ENCODE peak calls at places on chromosomes 7 and 10, in five cellular contexts. Y is HT1080; U is substantia nigra; V is GM20000; J is activated CD4-positive, alpha-beta T cell treated with anti-CD3 and anti-CD28 coated beads for 4 hours. K is an unnamed sample.
A peak's percentile ranks its signal among the peaks of the same experiment; 100 is the strongest.

GRCh38 chr10:112713411-112713810 is 236.6 kb upstream of the TCF7L2 start:
- DNase-seq in Y (no peak), U (no peak), V (no peak), J (no peak), K (no peak)

GRCh38 chr10:125521721-125522680 is 161.0 kb downstream of the TEX36 start:
- DNase-seq in Y (peak; percentile 49), U (no peak), V (peak; percentile 37), J (no peak), K (no peak)

GRCh38 chr10:133451346-133451745 is 2.4 kb upstream of the SCART1 start:
- DNase-seq in Y (no peak), U (no peak), V (no peak), J (no peak), K (no peak)

GRCh38 chr7:135177021-135177696 is 6.7 kb upstream of the CYREN start:
- DNase-seq in Y (peak; percentile 32), U (no peak), V (no peak), J (no peak), K (no peak)

GRCh38 chr10:96468845-96469244 is 44.9 kb downstream of the TLL2 start:
- DNase-seq in Y (no peak), U (no peak), V (no peak), J (no peak), K (no peak)

GRCh38 chr10:66827353-66827752 is 98.5 kb upstream of the LRRTM3 start:
- DNase-seq in Y (peak; percentile 87), U (no peak), V (no peak), J (no peak), K (no peak)

GRCh38 chr7:129258649-129259389 is 34.0 kb downstream of the AHCYL2 start:
- DNase-seq in Y (no peak), U (no peak), V (no peak), J (no peak), K (no peak)

GRCh38 chr7:17441557-17441956 is 143.1 kb downstream of the AHR start:
- DNase-seq in Y (no peak), U (no peak), V (no peak), J (no peak), K (no peak)

GRCh38 chr7:122965306-122965705 is 30.2 kb downstream of the TAS2R16 start:
- DNase-seq in Y (no peak), U (no peak), V (no peak), J (no peak), K (no peak)

GRCh38 chr7:121931149-121931922 is 58.4 kb downstream of the PTPRZ1 start:
- DNase-seq in Y (no peak), U (no peak), V (no peak), J (no peak), K (no peak)

GRCh38 chr10:72254891-72255568 is 18.7 kb upstream of the DDIT4 start:
- DNase-seq in Y (no peak), U (peak; percentile 77), V (peak; percentile 47), J (no peak), K (peak; percentile 30)

GRCh38 chr7:151599401-151600227 is 79.9 kb upstream of the RHEB start:
- DNase-seq in Y (peak; percentile 95), U (no peak), V (no peak), J (no peak), K (peak; percentile 9)

GRCh38 chr7:6212008-6212407 is 60.4 kb downstream of the CYTH3 start:
- DNase-seq in Y (no peak), U (no peak), V (no peak), J (no peak), K (no peak)

GRCh38 chr7:55733584-55733983 is 129.0 kb downstream of the SEPTIN14 start:
- DNase-seq in Y (no peak), U (no peak), V (no peak), J (no peak), K (no peak)

GRCh38 chr10:10330481-10330880 is 687.2 kb upstream of the CELF2 start:
- DNase-seq in Y (no peak), U (no peak), V (no peak), J (no peak), K (no peak)

GRCh38 chr10:71159892-71160291 is 52.5 kb upstream of the UNC5B start:
- DNase-seq in Y (no peak), U (no peak), V (no peak), J (no peak), K (no peak)

GRCh38 chr7:96219382-96220130 is 102.3 kb downstream of the SLC25A13 start:
- DNase-seq in Y (peak; percentile 67), U (no peak), V (no peak), J (no peak), K (peak; percentile 10)

GRCh38 chr10:821322-821721 is 110.2 kb downstream of the LARP4B start:
- DNase-seq in Y (peak; percentile 17), U (no peak), V (no peak), J (no peak), K (no peak)

GRCh38 chr10:101830322-101831168 is 12.3 kb upstream of the OGA start:
- DNase-seq in Y (peak; percentile 46), U (no peak), V (peak; percentile 91), J (peak; percentile 95), K (no peak)

GRCh38 chr10:9707205-9707604 is 1310.5 kb upstream of the CELF2 start:
- DNase-seq in Y (no peak), U (no peak), V (no peak), J (no peak), K (no peak)

GRCh38 chr7:75567948-75568595 is 76.0 kb downstream of the SPDYE5 start:
- DNase-seq in Y (no peak), U (no peak), V (no peak), J (no peak), K (no peak)

GRCh38 chr7:150978136-150978789 is at the start of gene KCNH2:
- DNase-seq in Y (no peak), U (no peak), V (peak; percentile 72), J (peak; percentile 29), K (peak; percentile 22)

GRCh38 chr10:113177163-113177935 is 227.3 kb downstream of the TCF7L2 start:
- DNase-seq in Y (no peak), U (no peak), V (no peak), J (no peak), K (peak; percentile 73)

GRCh38 chr10:121317374-121317773 is 280.9 kb downstream of the FGFR2 start:
- DNase-seq in Y (no peak), U (no peak), V (no peak), J (no peak), K (no peak)

GRCh38 chr7:41232086-41232485 is 470.8 kb downstream of the INHBA start:
- DNase-seq in Y (peak; percentile 66), U (no peak), V (no peak), J (no peak), K (no peak)

GRCh38 chr7:2804227-2804763 is 39.8 kb downstream of the GNA12 start:
- DNase-seq in Y (no peak), U (no peak), V (no peak), J (no peak), K (no peak)

GRCh38 chr10:1149793-1150637 is 93.8 kb downstream of the WDR37 start:
- DNase-seq in Y (peak; percentile 13), U (no peak), V (no peak), J (no peak), K (no peak)

K was measured in NCI-H446.